ENCODE peak calls at places on chromosomes 3 and 15, in four cellular contexts. P is thyroid gland, I is adrenal gland, H is stomach. X is an unnamed sample.

GRCh38 chr15:76935620-76936019 is 4.1 kb downstream of the RCN2 start:
- DNase-seq in P (peak; percentile 63), I (no peak), H (no peak), X (no peak)

GRCh38 chr3:195063596-195064193 is 207.3 kb downstream of the XXYLT1 start:
- DNase-seq in P (no peak), I (no peak), H (peak; percentile 47), X (no peak)

GRCh38 chr15:95259513-95259912 is 1028.2 kb downstream of the MCTP2 start:
- DNase-seq in P (peak; percentile 38), I (peak; percentile 58), H (peak; percentile 75), X (peak; percentile 62)

GRCh38 chr3:99562138-99562537 is 76.3 kb upstream of the COL8A1 start:
- DNase-seq in P (no peak), I (no peak), H (no peak), X (no peak)

GRCh38 chr3:50089603-50089945 is 855 bp downstream of the RBM5 start:
- DNase-seq in P (peak; percentile 53), I (no peak), H (no peak), X (no peak)

GRCh38 chr3:49465269-49466034 is 4.6 kb upstream of the DAG1 start:
- DNase-seq in P (no peak), I (no peak), H (peak; percentile 72), X (peak; percentile 54)

GRCh38 chr15:30990036-30990435 is 1.4 kb downstream of the MTMR10 start:
- DNase-seq in P (no peak), I (no peak), H (no peak), X (no peak)

GRCh38 chr15:23708332-23708731 is 21.2 kb upstream of the NDN start:
- DNase-seq in P (no peak), I (no peak), H (no peak), X (no peak)

GRCh38 chr3:165192610-165193192 is 3.5 kb downstream of the SLITRK3 start:
- DNase-seq in P (no peak), I (no peak), H (no peak), X (no peak)

GRCh38 chr3:157914882-157915281 is 191.3 kb downstream of the SHOX2 start:
- DNase-seq in P (no peak), I (no peak), H (no peak), X (no peak)

GRCh38 chr3:9172851-9173320 is 76.6 kb downstream of the SRGAP3 start:
- DNase-seq in P (no peak), I (no peak), H (peak; percentile 63), X (no peak)

GRCh38 chr3:193883551-193883950 is 252.4 kb upstream of the HES1 start:
- DNase-seq in P (no peak), I (no peak), H (no peak), X (no peak)

GRCh38 chr15:43920815-43921214 is 94.0 kb downstream of the WDR76 start:
- DNase-seq in P (peak; percentile 80), I (no peak), H (no peak), X (no peak)

GRCh38 chr3:98188553-98188952 is 22.1 kb downstream of the OR5H15 start:
- DNase-seq in P (no peak), I (no peak), H (no peak), X (no peak)

GRCh38 chr15:101169457-101170071 is 82.3 kb downstream of the CHSY1 start:
- DNase-seq in P (no peak), I (no peak), H (no peak), X (no peak)

GRCh38 chr3:10299679-10300078 is 6.9 kb upstream of the GHRL start:
- DNase-seq in P (no peak), I (no peak), H (no peak), X (no peak)
- H3K27ac ChIP-seq in P (no peak overlapping the region), I (no peak overlapping the region), H (no peak overlapping the region), X (no peak overlapping the region)

GRCh38 chr15:60444289-60444912 is 34.5 kb downstream of the ICE2 start:
- DNase-seq in P (no peak), I (no peak), H (no peak), X (no peak)
- TF ChIP-seq CTCF in P (peak; percentile 52), I (peak; percentile 71), H (peak; percentile 56), X (peak; percentile 12)

DNA sequence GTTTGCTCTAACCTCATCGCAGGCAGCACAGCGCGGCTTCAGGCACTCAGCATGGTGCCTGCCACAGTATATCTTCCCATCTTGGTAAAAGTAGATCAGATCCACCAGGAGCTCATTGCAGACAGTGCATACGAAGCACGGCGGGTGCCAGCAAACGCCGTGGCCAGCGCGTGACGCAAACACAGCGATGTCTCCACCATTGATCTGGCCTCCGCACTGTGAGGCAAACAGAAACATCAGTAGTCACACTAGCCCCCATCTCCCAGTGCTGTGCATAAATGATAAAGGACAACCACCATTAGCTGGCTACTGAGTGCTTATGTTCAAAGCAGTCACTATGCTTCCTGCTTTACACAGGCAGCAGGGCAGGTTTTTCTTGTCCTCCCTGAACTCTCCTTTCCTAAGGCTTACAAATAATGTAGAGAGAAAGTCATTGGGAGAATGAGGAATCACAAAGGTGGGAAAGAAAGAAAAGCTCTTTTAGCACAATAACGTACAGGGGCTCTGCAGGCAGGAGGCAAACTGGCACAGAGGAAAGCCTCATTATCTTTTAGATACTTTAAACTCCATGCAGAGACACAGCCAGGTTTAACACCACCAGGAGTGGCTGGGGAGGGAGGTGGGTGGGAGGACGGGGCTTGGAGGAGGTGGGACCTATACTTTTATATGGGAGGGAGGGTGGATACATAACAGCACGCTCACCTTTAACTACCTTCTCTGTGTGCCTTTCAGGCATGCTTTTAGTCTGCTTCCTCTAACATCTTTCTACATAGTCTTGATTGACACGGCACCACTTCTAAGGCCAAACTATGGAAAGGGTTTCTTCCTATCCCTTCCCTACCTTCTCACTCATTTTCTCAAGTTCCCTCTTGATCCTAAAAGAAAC is 67.9 kb downstream of the PRICKLE2 start:
- DNase-seq in P (no peak), I (no peak), H (peak; percentile 52), X (no peak)
- TF ChIP-seq POLR2A in P (no peak), I (no peak), H (no peak), X (no peak)

GRCh38 chr15:90234519-90234988 is 545 bp downstream of the GDPGP1 start:
- DNase-seq in P (no peak), I (no peak), H (no peak), X (peak; percentile 30)
- H3K27ac ChIP-seq in P (peak overlapping the region; percentile 77), I (peak overlapping the region; percentile 84), H (peak overlapping the region; percentile 88), X (peak overlapping the region; percentile 98)

GRCh38 chr15:66707310-66708160 is 5.5 kb downstream of the SMAD6 start:
- DNase-seq in P (peak; percentile 75), I (no peak), H (peak; percentile 62), X (peak; percentile 63)
- TF ChIP-seq CTCF in P (no peak), I (no peak), H (no peak), X (no peak)

DNA sequence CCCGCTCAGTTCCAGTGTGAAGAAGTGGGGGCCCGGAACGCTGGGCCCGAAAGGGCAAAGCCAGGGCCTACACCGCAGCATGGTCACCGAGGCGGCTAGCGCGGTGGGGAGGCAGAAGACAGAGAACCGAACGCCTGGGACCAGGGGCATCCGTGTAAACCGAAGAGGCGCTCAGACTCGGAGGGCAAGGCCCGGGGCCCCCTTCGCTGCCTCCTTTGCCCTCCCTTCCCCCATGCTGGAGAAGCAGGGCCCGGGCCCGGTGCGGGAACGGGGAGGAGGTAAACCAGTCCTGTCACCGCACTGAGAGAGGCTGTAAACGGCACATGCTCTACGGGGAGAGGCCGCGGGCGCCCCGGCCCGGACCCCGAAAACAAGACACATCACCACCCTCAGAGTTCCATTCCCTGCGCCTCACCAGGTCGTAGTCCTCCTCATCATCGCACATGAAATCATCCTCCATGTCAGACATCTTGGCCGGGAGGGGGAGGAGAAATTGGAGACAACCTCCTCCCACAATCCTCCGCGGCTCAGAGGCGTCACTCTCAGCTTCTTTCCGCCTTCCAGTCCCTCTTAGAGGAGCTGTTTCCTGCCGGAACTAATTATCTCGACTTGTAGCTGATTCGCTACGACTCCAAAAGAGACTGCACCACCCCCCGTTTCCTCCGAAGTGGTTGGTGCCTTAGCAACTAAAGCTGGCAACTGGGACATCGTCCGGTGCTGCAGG is at the start of gene COPS2:
- DNase-seq in P (peak; percentile 94), I (peak; percentile 94), H (peak; percentile 93), X (peak; percentile 97)
- TF ChIP-seq POLR2A in P (no peak), I (peak; percentile 85), H (no peak), X (no peak)